ENCODE peak calls at places on chromosomes 11 and 22, in ten cellular contexts. C, I, Y, A, X, M, D, L, S and G are unnamed samples.

GRCh38 chr11:102225689-102226562 is 91.4 kb upstream of the BIRC3 start:
- DNase-seq in C (no peak), S (no peak), M (no peak), X (no peak), I (no peak), A (no peak), L (no peak), D (no peak), Y (no peak), G (no peak)

GRCh38 chr11:86811637-86812321 is 11.4 kb downstream of the PRSS23 start:
- DNase-seq in I (no peak), M (no peak), X (no peak), C (peak; percentile 84), Y (no peak), S (no peak), A (no peak), L (no peak), D (peak; percentile 55), G (no peak)

GRCh38 chr22:44341431-44342346 is 28.9 kb upstream of the SHISAL1 start:
- DNase-seq in Y (peak; percentile 16), I (peak; percentile 70), A (no peak), S (peak; percentile 84), D (peak; percentile 79), X (peak; percentile 36), C (no peak), L (no peak), M (peak; percentile 58), G (no peak)

GRCh38 chr11:1233351-1234053 is 10.6 kb downstream of the MUC5B start:
- DNase-seq in D (no peak), L (peak; percentile 33), Y (peak; percentile 81), X (no peak), S (peak; percentile 49), I (no peak), C (no peak), A (no peak), M (no peak), G (peak; percentile 52)

GRCh38 chr11:36455658-36456111 is 54.4 kb downstream of the TRAF6 start:
- DNase-seq in A (peak; percentile 11), L (no peak), I (peak; percentile 78), S (peak; percentile 35), M (peak; percentile 37), D (peak; percentile 36), C (peak; percentile 46), Y (peak; percentile 24), X (peak; percentile 52), G (peak; percentile 91)

GRCh38 chr11:118143661-118144185 is 8.9 kb downstream of the SCN4B start:
- DNase-seq in D (no peak), A (no peak), I (no peak), L (no peak), C (no peak), Y (no peak), M (no peak), S (no peak), X (no peak), G (peak; percentile 32)

GRCh38 chr11:17259931-17260499 is 16.5 kb upstream of the NUCB2 start:
- DNase-seq in I (no peak), Y (no peak), L (no peak), S (no peak), C (peak; percentile 36), M (no peak), X (no peak), D (no peak), A (peak; percentile 35), G (no peak)

GRCh38 chr11:75577198-75577597 is 15.1 kb downstream of the SERPINH1 start:
- DNase-seq in D (peak; percentile 52), Y (peak; percentile 64), X (peak; percentile 66), C (peak; percentile 37), S (peak; percentile 84), I (no peak), L (peak; percentile 88), M (no peak), A (peak; percentile 72), G (no peak)

GRCh38 chr11:36098046-36098445 is 154.2 kb downstream of the LDLRAD3 start:
- DNase-seq in A (peak; percentile 23), M (no peak), I (no peak), D (no peak), X (no peak), L (no peak), Y (no peak), S (no peak), C (no peak), G (no peak)

GRCh38 chr22:48103126-48103875 is 1340.9 kb downstream of the TBC1D22A start:
- DNase-seq in D (peak; percentile 3), L (peak; percentile 27), I (no peak), X (no peak), M (no peak), C (no peak), A (no peak), Y (no peak), S (no peak), G (peak; percentile 75)

GRCh38 chr22:46684706-46685105 is 53.3 kb downstream of the CERK start:
- DNase-seq in D (peak; percentile 32), X (no peak), S (no peak), Y (peak; percentile 36), L (no peak), I (no peak), M (no peak), C (no peak), A (no peak), G (no peak)

GRCh38 chr22:47367107-47367690 is 604.7 kb downstream of the TBC1D22A start:
- DNase-seq in Y (no peak), S (no peak), C (no peak), A (no peak), D (peak; percentile 11), L (no peak), M (peak; percentile 3), I (no peak), X (no peak), G (peak; percentile 19)

GRCh38 chr22:49305966-49306631 is 521.6 kb downstream of the BRD1 start:
- DNase-seq in M (peak; percentile 12), S (no peak), D (peak; percentile 13), Y (peak; percentile 3), C (no peak), A (no peak), I (no peak), X (no peak), L (peak; percentile 38), G (peak; percentile 66)

GRCh38 chr11:111307472-111308108 is 9.2 kb downstream of the POU2AF3 start:
- DNase-seq in X (no peak), M (no peak), C (no peak), I (no peak), A (no peak), S (no peak), D (no peak), Y (no peak), L (no peak), G (no peak)

GRCh38 chr11:74011360-74012071 is 2.6 kb upstream of the UCP3 start:
- DNase-seq in Y (no peak), C (no peak), X (no peak), D (no peak), S (no peak), M (no peak), I (no peak), L (no peak), A (peak; percentile 97), G (no peak)

GRCh38 chr22:17955611-17956379 is 68.6 kb downstream of the MICAL3 start:
- DNase-seq in S (no peak), M (peak; percentile 15), Y (no peak), L (no peak), X (no peak), C (no peak), A (no peak), D (no peak), I (no peak), G (no peak)

GRCh38 chr22:27089303-27089702 is 431.9 kb downstream of the MIAT start:
- DNase-seq in M (no peak), X (no peak), S (peak; percentile 49), D (no peak), Y (no peak), C (no peak), L (no peak), I (no peak), A (no peak), G (no peak)

GRCh38 chr11:61049066-61049382 is 53.3 kb upstream of the CD5 start:
- DNase-seq in L (no peak), S (no peak), A (no peak), Y (no peak), X (no peak), C (no peak), M (no peak), D (no peak), I (no peak), G (no peak)
- TF ChIP-seq EP300 in L (no peak), S (no peak), A (no peak), Y (no peak), X (no peak), C (no peak), M (no peak), D (no peak), I (no peak), G (no peak)

GRCh38 chr22:42365337-42365865 is 66.8 kb downstream of the NFAM1 start:
- DNase-seq in I (no peak), M (no peak), L (no peak), S (peak; percentile 64), A (no peak), C (no peak), Y (no peak), D (no peak), X (peak; percentile 38), G (no peak)

GRCh38 chr22:42368379-42369249 is 63.6 kb downstream of the NFAM1 start:
- DNase-seq in X (no peak), Y (peak; percentile 34), M (peak; percentile 36), L (peak; percentile 88), D (no peak), S (no peak), C (no peak), I (peak; percentile 17), A (no peak), G (no peak)

GRCh38 chr22:42367980-42368378 is 64.2 kb downstream of the NFAM1 start:
- DNase-seq in X (no peak), Y (peak; percentile 39), S (no peak), L (no peak), A (no peak), M (no peak), C (no peak), D (peak; percentile 33), I (no peak), G (no peak)

GRCh38 chr22:42365942-42366660 is 66.1 kb downstream of the NFAM1 start:
- DNase-seq in Y (no peak), D (no peak), X (peak; percentile 32), M (no peak), C (no peak), L (no peak), A (no peak), S (no peak), I (no peak), G (no peak)

GRCh38 chr22:42366815-42367581 is 65.2 kb downstream of the NFAM1 start:
- DNase-seq in A (no peak), M (no peak), I (no peak), L (no peak), D (peak; percentile 83), Y (peak; percentile 28), X (no peak), C (no peak), S (no peak), G (no peak)
- H3K4me1 ChIP-seq in A (peaks cover 4% of the 10 kb centered on the region), M (peaks cover 21% of the 10 kb centered on the region), I (peaks cover 7% of the 10 kb centered on the region), L (peaks cover 21% of the 10 kb centered on the region), D (peaks cover 59% of the 10 kb centered on the region), Y (peaks cover 19% of the 10 kb centered on the region), X (peaks cover 20% of the 10 kb centered on the region), C (peaks cover 5% of the 10 kb centered on the region), S (peaks cover 45% of the 10 kb centered on the region), G (peaks cover 67% of the 10 kb centered on the region)

GRCh38 chr22:30615543-30615954 is 8.6 kb downstream of the TCN2 start:
- DNase-seq in D (no peak), Y (no peak), I (no peak), S (no peak), X (peak; percentile 28), L (no peak), C (no peak), M (peak; percentile 43), A (no peak), G (no peak)
- H3K27ac ChIP-seq in D (no peak overlapping the region), Y (no peak overlapping the region), I (no peak overlapping the region), S (no peak overlapping the region), X (no peak overlapping the region), L (no peak overlapping the region), C (no peak overlapping the region), M (peak overlapping the region; percentile 58), A (no peak overlapping the region), G (no peak overlapping the region)

GRCh38 chr11:59767212-59767611 is 12.0 kb downstream of the STX3 start:
- DNase-seq in A (peak; percentile 56), L (no peak), C (no peak), I (no peak), S (no peak), M (no peak), D (no peak), Y (no peak), X (no peak), G (no peak)
- TF ChIP-seq EP300 in A (no peak), L (no peak), C (no peak), I (no peak), S (no peak), M (no peak), D (no peak), Y (no peak), X (no peak), G (no peak)